ENCODE peak calls at places on chromosomes 5 and 9, in eight cellular contexts. One of them, this sample, is unnamed.

GRCh38 chr9:110440161-110440560 is 102.5 kb upstream of the TXNDC8 start:
- DNase-seq in CD8-positive, alpha-beta T cell: no peak
- DNase-seq in uterus: no peak
- DNase-seq in H9: no peak
- DNase-seq in GM20000: no peak
- DNase-seq in colonic mucosa: no peak
- DNase-seq in spleen: no peak
- DNase-seq in endothelial cell: no peak
- DNase-seq in this sample: no peak

GRCh38 chr5:52996966-52997365 is 7.8 kb downstream of the ITGA2 start:
- DNase-seq in CD8-positive, alpha-beta T cell: no peak
- DNase-seq in uterus: no peak
- DNase-seq in H9: no peak
- DNase-seq in GM20000: no peak
- DNase-seq in colonic mucosa: no peak
- DNase-seq in spleen: no peak
- DNase-seq in endothelial cell: no peak
- DNase-seq in this sample: no peak

GRCh38 chr5:159469496-159470370 is 139.4 kb upstream of the IL12B start:
- DNase-seq in CD8-positive, alpha-beta T cell: peak; percentile 21
- DNase-seq in uterus: no peak
- DNase-seq in H9: no peak
- DNase-seq in GM20000: no peak
- DNase-seq in colonic mucosa: no peak
- DNase-seq in spleen: no peak
- DNase-seq in endothelial cell: no peak
- DNase-seq in this sample: no peak

GRCh38 chr9:34493972-34494535 is 28.7 kb downstream of the ENHO start:
- DNase-seq in CD8-positive, alpha-beta T cell: peak; percentile 17
- DNase-seq in uterus: peak; percentile 23
- DNase-seq in H9: peak; percentile 70
- DNase-seq in GM20000: no peak
- DNase-seq in colonic mucosa: no peak
- DNase-seq in spleen: peak; percentile 15
- DNase-seq in endothelial cell: peak; percentile 69
- DNase-seq in this sample: no peak

GRCh38 chr5:173592050-173592669 is 24.3 kb downstream of the BOD1 start:
- DNase-seq in CD8-positive, alpha-beta T cell: no peak
- DNase-seq in uterus: no peak
- DNase-seq in H9: no peak
- DNase-seq in GM20000: no peak
- DNase-seq in colonic mucosa: no peak
- DNase-seq in spleen: no peak
- DNase-seq in endothelial cell: peak; percentile 14
- DNase-seq in this sample: no peak

GRCh38 chr5:72067682-72068470 is 39.4 kb upstream of the MAP1B start:
- DNase-seq in CD8-positive, alpha-beta T cell: no peak
- DNase-seq in uterus: no peak
- DNase-seq in H9: no peak
- DNase-seq in GM20000: no peak
- DNase-seq in colonic mucosa: no peak
- DNase-seq in spleen: no peak
- DNase-seq in endothelial cell: no peak
- DNase-seq in this sample: no peak

GRCh38 chr9:135151905-135152304 is 64.4 kb downstream of the OLFM1 start:
- DNase-seq in CD8-positive, alpha-beta T cell: no peak
- DNase-seq in uterus: no peak
- DNase-seq in H9: no peak
- DNase-seq in GM20000: no peak
- DNase-seq in colonic mucosa: no peak
- DNase-seq in spleen: no peak
- DNase-seq in endothelial cell: no peak
- DNase-seq in this sample: no peak

GRCh38 chr5:67315802-67316103 is 119.2 kb upstream of the CD180 start:
- DNase-seq in CD8-positive, alpha-beta T cell: no peak
- DNase-seq in uterus: no peak
- DNase-seq in H9: no peak
- DNase-seq in GM20000: no peak
- DNase-seq in colonic mucosa: no peak
- DNase-seq in spleen: no peak
- DNase-seq in endothelial cell: no peak
- DNase-seq in this sample: no peak

GRCh38 chr9:38138276-38138675 is 69.2 kb upstream of the SHB start:
- DNase-seq in CD8-positive, alpha-beta T cell: no peak
- DNase-seq in uterus: no peak
- DNase-seq in H9: no peak
- DNase-seq in GM20000: no peak
- DNase-seq in colonic mucosa: no peak
- DNase-seq in spleen: no peak
- DNase-seq in endothelial cell: no peak
- DNase-seq in this sample: no peak

GRCh38 chr9:113599647-113600476 is 136.3 kb downstream of the RGS3 start:
- DNase-seq in CD8-positive, alpha-beta T cell: no peak
- DNase-seq in uterus: no peak
- DNase-seq in H9: peak; percentile 69
- DNase-seq in GM20000: no peak
- DNase-seq in colonic mucosa: no peak
- DNase-seq in spleen: peak; percentile 63
- DNase-seq in endothelial cell: no peak
- DNase-seq in this sample: no peak

GRCh38 chr9:70826562-70826961 is 294.9 kb downstream of the TRPM3 start:
- DNase-seq in CD8-positive, alpha-beta T cell: no peak
- DNase-seq in uterus: no peak
- DNase-seq in H9: no peak
- DNase-seq in GM20000: no peak
- DNase-seq in colonic mucosa: no peak
- DNase-seq in spleen: no peak
- DNase-seq in endothelial cell: no peak
- DNase-seq in this sample: no peak

GRCh38 chr9:134328341-134328840 is 2.1 kb downstream of the RXRA start:
- DNase-seq in CD8-positive, alpha-beta T cell: no peak
- DNase-seq in uterus: no peak
- DNase-seq in H9: no peak
- DNase-seq in GM20000: no peak
- DNase-seq in colonic mucosa: peak; percentile 67
- DNase-seq in spleen: no peak
- DNase-seq in endothelial cell: no peak
- DNase-seq in this sample: no peak

GRCh38 chr9:112145886-112146285 is 29.2 kb downstream of the SUSD1 start:
- DNase-seq in CD8-positive, alpha-beta T cell: no peak
- DNase-seq in uterus: no peak
- DNase-seq in H9: peak; percentile 63
- DNase-seq in GM20000: no peak
- DNase-seq in colonic mucosa: no peak
- DNase-seq in spleen: no peak
- DNase-seq in endothelial cell: no peak
- DNase-seq in this sample: no peak

GRCh38 chr5:133853972-133854371 is 114.5 kb downstream of the C5orf15 start:
- DNase-seq in CD8-positive, alpha-beta T cell: no peak
- DNase-seq in uterus: no peak
- DNase-seq in H9: peak; percentile 22
- DNase-seq in GM20000: no peak
- DNase-seq in colonic mucosa: no peak
- DNase-seq in spleen: no peak
- DNase-seq in endothelial cell: no peak
- DNase-seq in this sample: no peak

DNA sequence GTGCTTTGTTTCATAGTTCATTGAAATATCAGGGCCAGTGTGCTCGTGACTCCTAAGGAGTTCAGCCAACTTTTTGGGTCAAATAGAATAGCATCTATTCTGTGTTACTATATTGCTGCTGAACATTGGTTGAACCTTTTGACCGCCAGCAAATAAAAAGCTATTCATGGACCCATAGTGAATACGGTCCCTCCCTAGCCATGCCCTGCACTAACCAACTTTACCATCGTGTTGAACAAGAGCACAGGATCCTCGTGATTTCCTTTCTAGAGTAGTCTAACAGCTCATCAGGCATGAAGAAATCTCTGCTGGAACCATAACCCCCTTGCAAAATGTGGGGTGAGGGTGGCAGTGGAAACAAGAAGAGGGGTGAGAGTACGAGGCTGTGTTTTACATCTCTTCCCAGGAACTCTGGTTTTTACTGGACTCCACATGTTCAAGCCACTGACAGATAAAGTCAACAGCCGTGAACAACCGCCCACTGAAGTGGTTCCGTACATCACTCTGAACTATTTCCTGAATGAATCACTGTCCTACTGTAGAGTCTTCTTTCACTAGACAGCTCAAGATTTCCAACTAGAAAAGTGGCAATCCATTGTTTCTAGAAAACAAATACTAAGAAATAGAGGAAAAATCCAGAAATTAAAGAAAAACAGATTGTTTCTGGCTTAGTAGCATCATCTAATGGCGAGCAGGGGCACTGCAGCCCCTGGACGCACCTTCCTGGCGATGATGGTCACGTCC is 70.1 kb upstream of the SPATA31E1 start:
- DNase-seq in CD8-positive, alpha-beta T cell: no peak
- DNase-seq in uterus: no peak
- DNase-seq in H9: no peak
- DNase-seq in GM20000: peak; percentile 45
- DNase-seq in colonic mucosa: no peak
- DNase-seq in spleen: no peak
- DNase-seq in endothelial cell: peak; percentile 36
- DNase-seq in this sample: no peak
- TF ChIP-seq CTCF in CD8-positive, alpha-beta T cell: no peak
- TF ChIP-seq CTCF in uterus: peak; percentile 76
- TF ChIP-seq CTCF in H9: peak; percentile 99
- TF ChIP-seq CTCF in GM20000: peak; percentile 70
- TF ChIP-seq CTCF in colonic mucosa: peak; percentile 63
- TF ChIP-seq CTCF in spleen: peak; percentile 73
- TF ChIP-seq CTCF in endothelial cell: peak; percentile 74
- TF ChIP-seq CTCF in this sample: no peak

GRCh38 chr5:139636975-139637408 is 11.2 kb upstream of the CXXC5 start:
- DNase-seq in CD8-positive, alpha-beta T cell: no peak
- DNase-seq in uterus: no peak
- DNase-seq in H9: no peak
- DNase-seq in GM20000: peak; percentile 72
- DNase-seq in colonic mucosa: no peak
- DNase-seq in spleen: no peak
- DNase-seq in endothelial cell: no peak
- DNase-seq in this sample: no peak

GRCh38 chr5:139638090-139638735 is 9.9 kb upstream of the CXXC5 start:
- DNase-seq in CD8-positive, alpha-beta T cell: no peak
- DNase-seq in uterus: peak; percentile 73
- DNase-seq in H9: no peak
- DNase-seq in GM20000: peak; percentile 75
- DNase-seq in colonic mucosa: peak; percentile 85
- DNase-seq in spleen: peak; percentile 92
- DNase-seq in endothelial cell: peak; percentile 55
- DNase-seq in this sample: peak; percentile 52

GRCh38 chr5:139638736-139639618 is 9.2 kb upstream of the CXXC5 start:
- DNase-seq in CD8-positive, alpha-beta T cell: no peak
- DNase-seq in uterus: no peak
- DNase-seq in H9: no peak
- DNase-seq in GM20000: peak; percentile 30
- DNase-seq in colonic mucosa: peak; percentile 22
- DNase-seq in spleen: peak; percentile 77
- DNase-seq in endothelial cell: no peak
- DNase-seq in this sample: peak; percentile 34

GRCh38 chr5:139636207-139636792 is 11.8 kb upstream of the CXXC5 start:
- DNase-seq in CD8-positive, alpha-beta T cell: peak; percentile 58
- DNase-seq in uterus: no peak
- DNase-seq in H9: no peak
- DNase-seq in GM20000: peak; percentile 92
- DNase-seq in colonic mucosa: peak; percentile 67
- DNase-seq in spleen: peak; percentile 95
- DNase-seq in endothelial cell: peak; percentile 11
- DNase-seq in this sample: peak; percentile 72

GRCh38 chr5:139637438-139638089 is 10.6 kb upstream of the CXXC5 start:
- DNase-seq in CD8-positive, alpha-beta T cell: peak; percentile 27
- DNase-seq in uterus: peak; percentile 87
- DNase-seq in H9: peak; percentile 84
- DNase-seq in GM20000: peak; percentile 92
- DNase-seq in colonic mucosa: peak; percentile 84
- DNase-seq in spleen: peak; percentile 93
- DNase-seq in endothelial cell: peak; percentile 82
- DNase-seq in this sample: peak; percentile 72
- TF ChIP-seq CTCF in CD8-positive, alpha-beta T cell: no peak
- TF ChIP-seq CTCF in uterus: peak; percentile 54
- TF ChIP-seq CTCF in H9: peak; percentile 32
- TF ChIP-seq CTCF in GM20000: no peak
- TF ChIP-seq CTCF in colonic mucosa: no peak
- TF ChIP-seq CTCF in spleen: no peak
- TF ChIP-seq CTCF in endothelial cell: peak; percentile 15
- TF ChIP-seq CTCF in this sample: no peak

DNA sequence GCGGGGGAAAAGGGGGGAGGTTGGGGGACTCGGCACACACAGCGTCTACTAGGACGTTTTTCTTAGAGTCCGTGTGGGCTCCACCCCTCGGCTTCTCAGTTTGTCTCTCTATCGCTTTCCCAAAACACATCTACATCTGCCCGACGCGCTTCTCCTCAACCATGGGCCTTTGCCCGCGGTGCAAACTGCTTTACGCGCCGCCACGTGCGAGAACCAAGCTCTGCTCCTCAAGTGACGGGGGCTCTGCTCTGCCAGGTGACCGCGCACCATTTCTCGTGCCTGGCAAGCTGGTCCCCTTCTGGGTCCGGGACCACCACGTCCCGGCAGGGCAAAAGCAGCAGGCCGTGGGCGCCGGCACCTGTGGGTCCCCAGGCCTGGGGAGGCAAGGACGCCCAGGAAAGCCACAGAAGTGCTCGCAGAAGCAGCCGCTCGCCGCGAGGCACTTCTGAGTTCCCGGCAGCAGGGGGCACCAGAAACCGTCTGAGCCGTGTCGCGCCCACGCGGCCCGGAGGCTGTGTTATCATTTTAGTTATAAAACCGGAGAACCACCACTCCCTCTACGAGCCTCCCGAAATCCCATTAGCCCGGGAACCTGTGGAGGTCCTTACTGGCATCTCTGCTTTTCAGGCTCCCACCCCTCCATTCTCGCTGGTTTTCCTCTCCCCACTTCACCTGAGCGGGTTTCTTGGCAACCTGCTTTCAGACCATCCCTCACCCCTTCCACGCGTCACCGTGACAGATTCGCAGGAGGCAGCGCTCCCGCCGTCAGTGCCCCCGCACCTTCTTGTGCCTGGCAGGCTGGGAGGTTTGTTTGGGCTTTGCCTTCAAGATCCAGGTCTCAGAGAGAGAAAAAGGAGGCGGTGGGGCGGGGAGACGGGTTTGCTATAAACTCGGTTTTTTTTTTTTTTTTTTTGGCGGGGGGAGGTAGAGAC is 2.5 kb downstream of the GDNF start:
- DNase-seq in CD8-positive, alpha-beta T cell: no peak
- DNase-seq in uterus: peak; percentile 80
- DNase-seq in H9: peak; percentile 76
- DNase-seq in GM20000: peak; percentile 90
- DNase-seq in colonic mucosa: peak; percentile 71
- DNase-seq in spleen: peak; percentile 84
- DNase-seq in endothelial cell: peak; percentile 73
- DNase-seq in this sample: peak; percentile 32
- TF ChIP-seq CTCF in CD8-positive, alpha-beta T cell: no peak
- TF ChIP-seq CTCF in uterus: peak; percentile 78
- TF ChIP-seq CTCF in H9: peak; percentile 85
- TF ChIP-seq CTCF in GM20000: peak; percentile 77
- TF ChIP-seq CTCF in colonic mucosa: peak; percentile 62
- TF ChIP-seq CTCF in spleen: peak; percentile 76
- TF ChIP-seq CTCF in endothelial cell: peak; percentile 74
- TF ChIP-seq CTCF in this sample: no peak

DNA sequence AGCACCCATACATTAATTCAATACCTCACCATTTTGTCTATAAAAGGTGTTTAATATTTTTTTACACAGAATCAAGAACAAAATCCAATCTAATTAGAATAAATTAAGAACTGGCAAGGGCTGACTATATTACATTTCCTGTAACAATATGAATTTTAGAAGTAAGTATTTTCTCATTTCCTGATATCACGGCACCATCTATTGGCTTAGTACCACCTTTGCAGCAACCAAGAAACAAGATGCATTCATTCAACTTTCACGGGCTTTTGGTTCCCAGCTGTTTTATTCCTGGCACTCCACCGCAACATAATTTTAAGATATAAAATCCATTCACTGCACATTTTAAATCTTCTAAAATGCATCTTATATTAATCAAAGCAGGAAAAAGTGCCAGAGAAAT is 20.6 kb downstream of the PSMB7 start:
- DNase-seq in CD8-positive, alpha-beta T cell: no peak
- DNase-seq in uterus: no peak
- DNase-seq in H9: no peak
- DNase-seq in GM20000: no peak
- DNase-seq in colonic mucosa: no peak
- DNase-seq in spleen: no peak
- DNase-seq in endothelial cell: no peak
- DNase-seq in this sample: no peak
- TF ChIP-seq CTCF in CD8-positive, alpha-beta T cell: no peak
- TF ChIP-seq CTCF in uterus: no peak
- TF ChIP-seq CTCF in H9: peak; percentile 29
- TF ChIP-seq CTCF in GM20000: no peak
- TF ChIP-seq CTCF in colonic mucosa: no peak
- TF ChIP-seq CTCF in spleen: no peak
- TF ChIP-seq CTCF in endothelial cell: no peak
- TF ChIP-seq CTCF in this sample: no peak

This sample was measured in activated B cell treated with CpG ODN at 0.5 μM for 24 hours.